ENCODE peak calls at places on chromosomes 6 and 20, in six cellular contexts. P, J, Y, M, K and I are unnamed samples.

GRCh38 chr20:36932476-36933426 is 18.8 kb downstream of the SAMHD1 start:
- DNase-seq in P (no peak), J (no peak), Y (no peak), M (no peak), K (no peak), I (no peak)

GRCh38 chr6:2857580-2858337 is 16.1 kb upstream of the SERPINB1 start:
- DNase-seq in P (peak; percentile 75), J (no peak), Y (no peak), M (peak; percentile 94), K (no peak), I (no peak)

GRCh38 chr6:147950623-147950987 is 392.0 kb upstream of the SASH1 start:
- DNase-seq in P (no peak), J (no peak), Y (no peak), M (no peak), K (no peak), I (no peak)

GRCh38 chr20:2103454-2104153 is 2.0 kb downstream of the STK35 start:
- DNase-seq in P (no peak), J (no peak), Y (peak; percentile 22), M (no peak), K (no peak), I (no peak)

GRCh38 chr20:19583532-19584175 is 174.4 kb upstream of the RIN2 start:
- DNase-seq in P (peak; percentile 71), J (no peak), Y (peak; percentile 80), M (peak; percentile 13), K (peak; percentile 63), I (peak; percentile 61)

GRCh38 chr20:33693274-33693673 is 7.1 kb upstream of the E2F1 start:
- DNase-seq in P (no peak), J (no peak), Y (no peak), M (no peak), K (no peak), I (no peak)

GRCh38 chr20:60206259-60206658 is 248.0 kb downstream of the CDH26 start:
- DNase-seq in P (peak; percentile 39), J (peak; percentile 5), Y (peak; percentile 27), M (peak; percentile 2), K (no peak), I (no peak)

GRCh38 chr20:16520154-16520553 is 53.1 kb downstream of the KIF16B start:
- DNase-seq in P (no peak), J (no peak), Y (peak; percentile 28), M (no peak), K (no peak), I (no peak)

GRCh38 chr20:3815703-3816315 is 4.5 kb upstream of the AP5S1 start:
- DNase-seq in P (no peak), J (no peak), Y (no peak), M (no peak), K (no peak), I (no peak)

GRCh38 chr20:48342822-48343513 is 484.8 kb downstream of the PREX1 start:
- DNase-seq in P (no peak), J (no peak), Y (no peak), M (no peak), K (no peak), I (no peak)

GRCh38 chr6:17300637-17301036 is 19.5 kb downstream of the RBM24 start:
- DNase-seq in P (no peak), J (no peak), Y (no peak), M (no peak), K (no peak), I (no peak)

GRCh38 chr20:47181056-47181862 is 175.2 kb downstream of the ZMYND8 start:
- DNase-seq in P (peak; percentile 57), J (no peak), Y (no peak), M (peak; percentile 54), K (no peak), I (no peak)

GRCh38 chr20:63333241-63333836 is 27.8 kb downstream of the CHRNA4 start:
- DNase-seq in P (no peak), J (no peak), Y (no peak), M (no peak), K (no peak), I (no peak)

GRCh38 chr6:169906741-169907418 is 155.5 kb downstream of the ERMARD start:
- DNase-seq in P (no peak), J (no peak), Y (no peak), M (no peak), K (no peak), I (no peak)

GRCh38 chr6:85983032-85983659 is 340.5 kb upstream of the SYNCRIP start:
- DNase-seq in P (no peak), J (no peak), Y (no peak), M (no peak), K (no peak), I (no peak)

GRCh38 chr20:32312718-32313424 is 35.4 kb downstream of the KIF3B start:
- DNase-seq in P (no peak), J (no peak), Y (no peak), M (no peak), K (no peak), I (no peak)

GRCh38 chr6:164085552-164086325 is 671.2 kb downstream of the QKI start:
- DNase-seq in P (no peak), J (no peak), Y (no peak), M (no peak), K (peak; percentile 32), I (no peak)

GRCh38 chr6:141976994-141977393 is 155.7 kb upstream of the GJE1 start:
- DNase-seq in P (no peak), J (no peak), Y (no peak), M (no peak), K (no peak), I (no peak)

GRCh38 chr6:70838907-70839285 is 118.0 kb downstream of the B3GAT2 start:
- DNase-seq in P (no peak), J (no peak), Y (no peak), M (no peak), K (no peak), I (no peak)

GRCh38 chr20:57469418-57470211 is 55.3 kb downstream of the CTCFL start:
- DNase-seq in P (no peak), J (no peak), Y (peak; percentile 96), M (no peak), K (no peak), I (no peak)

GRCh38 chr6:140909620-140910019 is 1223.1 kb upstream of the GJE1 start:
- DNase-seq in P (no peak), J (no peak), Y (no peak), M (no peak), K (no peak), I (no peak)

GRCh38 chr6:83168556-83168955 is 24.5 kb downstream of the PGM3 start:
- DNase-seq in P (no peak), J (no peak), Y (no peak), M (no peak), K (no peak), I (no peak)

GRCh38 chr20:50786703-50787102 is 8.2 kb upstream of the BCAS4 start:
- DNase-seq in P (no peak), J (no peak), Y (no peak), M (no peak), K (no peak), I (no peak)

GRCh38 chr20:50787181-50787580 is 7.7 kb upstream of the BCAS4 start:
- DNase-seq in P (no peak), J (no peak), Y (no peak), M (no peak), K (no peak), I (no peak)

GRCh38 chr20:50789968-50790650 is 4.8 kb upstream of the BCAS4 start:
- DNase-seq in P (no peak), J (no peak), Y (no peak), M (no peak), K (no peak), I (no peak)

GRCh38 chr20:50788868-50789125 is 6.1 kb upstream of the BCAS4 start:
- DNase-seq in P (no peak), J (no peak), Y (no peak), M (no peak), K (no peak), I (no peak)

DNA sequence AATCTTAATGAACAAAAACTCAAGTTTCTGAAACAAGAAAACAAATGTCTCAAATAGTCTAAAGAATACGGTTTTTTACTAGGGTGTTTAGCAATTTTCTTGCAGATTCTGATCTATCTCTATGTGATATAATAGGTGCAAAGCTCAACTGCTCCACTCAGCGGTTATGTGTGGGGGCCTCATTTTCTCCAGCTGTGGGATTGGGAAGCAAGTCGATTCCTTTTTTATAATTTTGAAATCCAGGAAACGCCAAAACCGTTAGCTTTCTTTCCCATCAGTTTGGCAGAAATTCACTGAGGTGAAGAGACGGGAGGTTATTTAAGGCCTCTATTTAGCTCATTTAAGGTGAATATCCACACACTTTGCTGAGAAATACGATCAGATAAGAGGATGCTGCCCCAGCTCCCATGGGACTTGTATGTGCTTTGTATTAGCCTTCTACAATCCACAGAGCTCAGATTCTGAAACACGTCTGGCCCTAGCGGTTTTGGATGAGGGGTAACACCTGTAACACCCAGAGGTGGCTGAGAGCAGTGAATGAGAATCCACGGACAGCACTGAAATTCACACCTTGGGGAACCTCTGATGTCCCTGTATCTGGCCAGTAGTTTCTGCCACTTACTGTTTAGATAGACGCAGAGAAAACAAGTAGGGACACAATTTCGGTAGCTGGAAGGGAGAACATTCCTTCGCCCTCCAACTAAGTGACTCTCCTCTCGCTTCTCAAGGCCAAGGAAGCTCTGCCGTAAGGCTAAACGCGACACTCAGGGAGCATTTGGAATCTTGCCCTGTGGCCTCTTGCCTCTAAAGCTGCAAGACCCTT is 6.6 kb upstream of the BCAS4 start:
- DNase-seq in P (no peak), J (no peak), Y (no peak), M (peak; percentile 51), K (peak; percentile 64), I (no peak)
- TF ChIP-seq CTCF in P (no peak), J (peak; percentile 41), Y (peak; percentile 70), M (peak; percentile 76), K (peak; percentile 34), I (no peak)

DNA sequence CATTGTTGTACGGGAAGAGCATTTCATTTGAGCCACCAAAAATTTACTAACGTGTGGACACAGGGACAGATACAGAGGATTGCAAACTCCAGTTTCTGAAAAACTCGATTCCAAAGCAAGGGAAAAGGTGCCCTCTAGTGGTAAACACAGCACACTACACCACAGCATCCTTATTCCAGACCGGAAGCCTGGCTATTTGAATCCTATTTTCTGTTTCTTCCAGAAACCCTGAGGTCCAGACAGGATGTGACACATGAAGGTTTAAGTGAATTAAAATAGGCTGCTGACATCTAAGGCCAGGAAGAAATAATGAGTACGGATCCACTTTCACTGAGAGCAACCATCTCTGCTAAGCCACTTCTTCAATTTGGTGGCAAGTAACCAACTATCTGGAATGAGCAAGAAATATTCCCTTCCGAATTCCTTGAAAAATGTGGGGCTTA is 31.8 kb upstream of the GMPR start:
- DNase-seq in P (peak; percentile 68), J (peak; percentile 65), Y (peak; percentile 70), M (peak; percentile 37), K (peak; percentile 58), I (no peak)
- TF ChIP-seq CTCF in P (peak; percentile 88), J (peak; percentile 85), Y (peak; percentile 92), M (peak; percentile 97), K (peak; percentile 94), I (no peak)

GRCh38 chr6:151763938-151764680 is 43.4 kb upstream of the ESR1 start:
- DNase-seq in P (peak; percentile 46), J (no peak), Y (peak; percentile 86), M (peak; percentile 53), K (peak; percentile 95), I (peak; percentile 93)
- TF ChIP-seq CTCF in P (peak; percentile 59), J (peak; percentile 83), Y (peak; percentile 83), M (peak; percentile 82), K (peak; percentile 47), I (no peak)

DNA sequence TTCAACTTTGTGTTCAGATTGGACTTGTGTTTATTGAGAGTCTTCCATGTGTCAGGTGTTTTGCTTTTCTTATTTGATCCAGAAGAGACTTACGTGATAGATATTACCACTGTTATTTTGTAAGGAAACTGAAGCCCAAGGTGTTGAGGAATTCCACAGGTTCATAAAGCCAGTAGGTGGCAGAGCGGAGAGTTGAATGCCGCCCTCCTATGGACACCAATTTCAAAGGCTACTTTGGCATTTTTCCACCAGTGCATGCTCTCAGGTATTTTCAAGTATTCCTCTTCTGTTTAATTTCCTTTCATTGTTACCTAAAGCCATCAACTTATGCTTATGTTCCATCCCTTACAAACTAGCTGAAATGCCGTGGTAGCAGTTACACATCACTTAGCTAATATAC is 14.0 kb upstream of the COL10A1 start:
- DNase-seq in P (no peak), J (no peak), Y (peak; percentile 15), M (peak; percentile 15), K (no peak), I (no peak)
- TF ChIP-seq CTCF in P (no peak), J (no peak), Y (no peak), M (peak; percentile 56), K (no peak), I (no peak)